ENCODE peak calls at places on chromosomes 11 and 22, in seven cellular contexts. H, I, F, P, O, R and V are unnamed samples.
A peak's percentile ranks its signal among the peaks of the same experiment; 100 is the strongest.

GRCh38 chr11:1148752-1149180 is 9.0 kb upstream of the MUC5AC start:
- DNase-seq in F (no peak), R (no peak), I (no peak), O (no peak), P (no peak), H (no peak), V (no peak)

GRCh38 chr22:20645954-20646353 is 128.0 kb upstream of the SERPIND1 start:
- DNase-seq in F (no peak), O (no peak), H (no peak), P (no peak), I (no peak), R (no peak), V (no peak)

GRCh38 chr11:128180446-128181089 is 406.8 kb downstream of the ETS1 start:
- DNase-seq in P (no peak), H (peak; percentile 74), O (no peak), R (peak; percentile 86), I (no peak), F (peak; percentile 88), V (no peak)

GRCh38 chr11:36928621-36929020 is 330.6 kb upstream of the RAG2 start:
- DNase-seq in O (no peak), F (no peak), R (no peak), P (no peak), H (no peak), I (no peak), V (no peak)

GRCh38 chr11:32081129-32081641 is 9.7 kb upstream of the RCN1 start:
- DNase-seq in R (peak; percentile 55), P (no peak), I (no peak), O (no peak), F (peak; percentile 48), H (no peak), V (no peak)

GRCh38 chr22:24091551-24092420 is 80.7 kb downstream of the CABIN1 start:
- DNase-seq in O (no peak), F (no peak), P (no peak), R (no peak), H (no peak), I (peak; percentile 23), V (no peak)

GRCh38 chr11:120034881-120035620 is 102.9 kb downstream of the TRIM29 start:
- DNase-seq in R (no peak), H (no peak), O (no peak), P (no peak), F (no peak), I (no peak), V (no peak)

GRCh38 chr11:26632691-26633159 is 60.7 kb upstream of the MUC15 start:
- DNase-seq in F (no peak), R (no peak), P (no peak), I (no peak), H (no peak), O (no peak), V (no peak)

GRCh38 chr22:32411388-32411787 is 659 bp downstream of the RTCB start:
- DNase-seq in H (peak; percentile 53), O (no peak), P (no peak), R (peak; percentile 8), F (peak; percentile 18), I (no peak), V (no peak)

GRCh38 chr11:45144126-45145082 is 2.0 kb upstream of the PRDM11 start:
- DNase-seq in H (no peak), F (no peak), I (no peak), O (no peak), R (no peak), P (no peak), V (no peak)

GRCh38 chr22:36865346-36865745 is 4.5 kb downstream of the NCF4 start:
- DNase-seq in P (no peak), H (no peak), R (no peak), F (no peak), O (no peak), I (no peak), V (no peak)

GRCh38 chr11:3183523-3183922 is 18.4 kb upstream of the OSBPL5 start:
- DNase-seq in F (no peak), P (no peak), R (no peak), H (no peak), I (no peak), O (no peak), V (no peak)

GRCh38 chr22:31572939-31573338 is 76.6 kb downstream of the SFI1 start:
- DNase-seq in P (no peak), R (no peak), H (no peak), F (no peak), O (no peak), I (no peak), V (no peak)

GRCh38 chr11:112762686-112763048 is 198.6 kb upstream of the NCAM1 start:
- DNase-seq in R (no peak), I (no peak), P (peak; percentile 34), O (no peak), F (no peak), H (no peak), V (no peak)

GRCh38 chr22:44410396-44411056 is 87.5 kb downstream of the RTL6 start:
- DNase-seq in I (no peak), H (no peak), P (peak; percentile 71), O (no peak), F (no peak), R (no peak), V (no peak)